ENCODE peak calls at places on chromosomes 3 and 15, in nine cellular contexts. E, V, R, J, Y, U, B, I and H are unnamed samples.

GRCh38 chr3:55571913-55572312 is 84.8 kb upstream of the WNT5A start:
- DNase-seq in E (no peak), V (no peak), R (no peak), J (peak), Y (no peak), U (no peak), B (no peak), I (no peak), H (no peak)

GRCh38 chr3:30685267-30685667 is 78.9 kb downstream of the TGFBR2 start:
- DNase-seq in E (no peak), V (no peak), R (no peak), J (no peak), Y (no peak), U (no peak), B (no peak), I (no peak), H (no peak)

GRCh38 chr15:70269991-70270751 is 172.5 kb upstream of the TLE3 start:
- DNase-seq in E (no peak), V (no peak), R (no peak), J (no peak), Y (no peak), U (no peak), B (no peak), I (no peak), H (peak)

GRCh38 chr3:5058463-5058862 is 63.6 kb upstream of the ARL8B start:
- DNase-seq in E (peak), V (no peak), R (peak), J (no peak), Y (no peak), U (no peak), B (no peak), I (no peak), H (no peak)

GRCh38 chr3:4751057-4752051 is 227.9 kb upstream of the BHLHE40 start:
- DNase-seq in E (peak), V (no peak), R (peak), J (no peak), Y (no peak), U (no peak), B (no peak), I (no peak), H (no peak)

GRCh38 chr15:47711654-47712053 is 5.7 kb upstream of the SEMA6D start:
- DNase-seq in E (no peak), V (no peak), R (no peak), J (no peak), Y (no peak), U (no peak), B (no peak), I (no peak), H (no peak)

GRCh38 chr15:44738340-44738984 is 2.1 kb downstream of the TRIM69 start:
- DNase-seq in E (no peak), V (peak), R (no peak), J (no peak), Y (peak), U (no peak), B (no peak), I (no peak), H (peak)

GRCh38 chr3:177069514-177070329 is 127.6 kb downstream of the TBL1XR1 start:
- DNase-seq in E (peak), V (no peak), R (no peak), J (no peak), Y (no peak), U (no peak), B (no peak), I (no peak), H (no peak)

GRCh38 chr15:31405200-31405929 is 78.7 kb downstream of the KLF13 start:
- DNase-seq in E (no peak), V (no peak), R (no peak), J (no peak), Y (no peak), U (no peak), B (no peak), I (no peak), H (no peak)

GRCh38 chr15:59273266-59273665 is 66.6 kb downstream of the LDHAL6B start:
- DNase-seq in E (no peak), V (no peak), R (no peak), J (no peak), Y (no peak), U (no peak), B (no peak), I (no peak), H (no peak)

GRCh38 chr3:196620228-196620627 is 19.3 kb upstream of the NRROS start:
- DNase-seq in E (no peak), V (no peak), R (no peak), J (no peak), Y (no peak), U (no peak), B (no peak), I (no peak), H (no peak)

GRCh38 chr3:175777495-175777894 is 918.4 kb downstream of the NAALADL2 start:
- DNase-seq in E (no peak), V (no peak), R (no peak), J (no peak), Y (no peak), U (no peak), B (no peak), I (no peak), H (no peak)

GRCh38 chr15:49877871-49878511 is 241.0 kb downstream of the ATP8B4 start:
- DNase-seq in E (peak), V (no peak), R (no peak), J (no peak), Y (no peak), U (no peak), B (no peak), I (no peak), H (no peak)

GRCh38 chr3:44208086-44208485 is 33.6 kb upstream of the TOPAZ1 start:
- DNase-seq in E (no peak), V (no peak), R (no peak), J (no peak), Y (no peak), U (no peak), B (no peak), I (no peak), H (peak)

GRCh38 chr15:54345301-54345700 is 367.1 kb downstream of the UNC13C start:
- DNase-seq in E (no peak), V (no peak), R (no peak), J (no peak), Y (no peak), U (no peak), B (no peak), I (no peak), H (no peak)

GRCh38 chr3:124859025-124859424 is 28.1 kb downstream of the ITGB5 start:
- DNase-seq in E (no peak), V (no peak), R (no peak), J (no peak), Y (no peak), U (no peak), B (no peak), I (no peak), H (no peak)

GRCh38 chr3:58111513-58112184 is 99.1 kb downstream of the DNASE1L3 start:
- DNase-seq in E (no peak), V (no peak), R (no peak), J (peak), Y (peak), U (no peak), B (no peak), I (no peak), H (no peak)

GRCh38 chr3:39196671-39197446 is 4.5 kb upstream of the XIRP1 start:
- DNase-seq in E (no peak), V (no peak), R (no peak), J (no peak), Y (peak), U (no peak), B (no peak), I (no peak), H (no peak)

GRCh38 chr3:127182446-127182845 is 10.5 kb upstream of the PRR23E start:
- DNase-seq in E (no peak), V (no peak), R (no peak), J (peak), Y (no peak), U (no peak), B (no peak), I (no peak), H (no peak)

GRCh38 chr3:9649791-9650521 is 651 bp downstream of the MTMR14 start:
- DNase-seq in E (no peak), V (no peak), R (no peak), J (no peak), Y (no peak), U (no peak), B (no peak), I (no peak), H (peak)

GRCh38 chr3:119637679-119638525 is 22.5 kb downstream of the POPDC2 start:
- DNase-seq in E (peak), V (peak), R (peak), J (no peak), Y (no peak), U (no peak), B (no peak), I (no peak), H (no peak)

GRCh38 chr3:37974121-37974927 is 16.3 kb upstream of the VILL start:
- DNase-seq in E (no peak), V (no peak), R (no peak), J (peak), Y (no peak), U (peak), B (peak), I (peak), H (peak)

GRCh38 chr15:45855210-45855906 is 220.5 kb downstream of the SQOR start:
- DNase-seq in E (no peak), V (no peak), R (no peak), J (no peak), Y (no peak), U (no peak), B (no peak), I (no peak), H (no peak)

GRCh38 chr3:11530153-11530721 is 113.5 kb downstream of the VGLL4 start:
- DNase-seq in E (peak), V (peak), R (peak), J (peak), Y (peak), U (no peak), B (no peak), I (no peak), H (no peak)

GRCh38 chr3:67296039-67296892 is 298.2 kb downstream of the KBTBD8 start:
- DNase-seq in E (no peak), V (no peak), R (no peak), J (no peak), Y (no peak), U (no peak), B (no peak), I (no peak), H (no peak)

GRCh38 chr3:143847787-143848631 is at the start of gene SLC9A9:
- DNase-seq in E (peak), V (no peak), R (peak), J (no peak), Y (peak), U (no peak), B (peak), I (no peak), H (peak)

GRCh38 chr3:132723024-132723462 is 834 bp upstream of the NPHP3 start:
- DNase-seq in E (no peak), V (no peak), R (peak), J (no peak), Y (no peak), U (no peak), B (no peak), I (no peak), H (no peak)

GRCh38 chr3:64008017-64008416 is 15.3 kb downstream of the PSMD6 start:
- DNase-seq in E (no peak), V (no peak), R (no peak), J (no peak), Y (no peak), U (no peak), B (no peak), I (no peak), H (no peak)

GRCh38 chr3:151559736-151560135 is 98.9 kb upstream of the IGSF10 start:
- DNase-seq in E (no peak), V (no peak), R (no peak), J (no peak), Y (no peak), U (no peak), B (no peak), I (no peak), H (no peak)

GRCh38 chr3:186938716-186939115 is 8.4 kb downstream of the ST6GAL1 start:
- DNase-seq in E (no peak), V (no peak), R (peak), J (no peak), Y (no peak), U (no peak), B (no peak), I (no peak), H (no peak)

GRCh38 chr15:63599401-63600000 is 2.3 kb downstream of the FBXL22 start:
- DNase-seq in E (no peak), V (no peak), R (no peak), J (peak), Y (peak), U (peak), B (peak), I (no peak), H (peak)

GRCh38 chr15:43966646-43967045 is 139.8 kb downstream of the WDR76 start:
- DNase-seq in E (no peak), V (no peak), R (no peak), J (no peak), Y (no peak), U (no peak), B (no peak), I (no peak), H (no peak)

GRCh38 chr3:10510743-10511432 is 5.5 kb upstream of the ATP2B2 start:
- DNase-seq in E (no peak), V (no peak), R (no peak), J (no peak), Y (no peak), U (no peak), B (no peak), I (no peak), H (no peak)

GRCh38 chr15:74789171-74789627 is 7.3 kb downstream of the CSK start:
- DNase-seq in E (no peak), V (no peak), R (no peak), J (peak), Y (no peak), U (no peak), B (no peak), I (no peak), H (peak)

GRCh38 chr15:65887565-65887964 is 18.3 kb downstream of the RAB11A start:
- DNase-seq in E (no peak), V (no peak), R (no peak), J (no peak), Y (no peak), U (no peak), B (no peak), I (peak), H (peak)

GRCh38 chr3:66885326-66886000 is 112.6 kb upstream of the KBTBD8 start:
- DNase-seq in E (no peak), V (no peak), R (no peak), J (no peak), Y (no peak), U (no peak), B (no peak), I (no peak), H (no peak)

GRCh38 chr3:185825639-185826481 is 1.0 kb upstream of the IGF2BP2 start:
- DNase-seq in E (no peak), V (no peak), R (no peak), J (peak), Y (peak), U (peak), B (no peak), I (no peak), H (peak)

GRCh38 chr15:88911766-88912118 is 1.4 kb downstream of the MFGE8 start:
- DNase-seq in E (no peak), V (no peak), R (no peak), J (no peak), Y (no peak), U (no peak), B (no peak), I (no peak), H (no peak)

GRCh38 chr3:129239992-129240391 is 9.4 kb upstream of the COPG1 start:
- DNase-seq in E (no peak), V (no peak), R (no peak), J (no peak), Y (no peak), U (no peak), B (no peak), I (no peak), H (no peak)